ENCODE peak calls at places on chromosomes 7 and 10, in four cellular contexts. D is HFFc6, R is nephron progenitor cell, C is pancreas. K is an unnamed sample.

GRCh38 chr7:29292886-29293658 is 98.5 kb downstream of the CHN2 start:
- DNase-seq in D (no peak), R (no peak), C (no peak), K (no peak)

GRCh38 chr10:63553473-63553872 is 32.3 kb downstream of the REEP3 start:
- DNase-seq in C (no peak), D (peak; percentile 48), R (no peak), K (no peak)

GRCh38 chr7:44565097-44565794 is 8.5 kb downstream of the DDX56 start:
- DNase-seq in C (peak; percentile 48), R (peak; percentile 75), D (peak; percentile 48), K (no peak)

GRCh38 chr7:26090927-26091519 is 61.0 kb upstream of the NFE2L3 start:
- DNase-seq in C (no peak), R (peak; percentile 17), D (peak; percentile 41), K (peak; percentile 41)

GRCh38 chr7:4959356-4959755 is 369 bp upstream of the MMD2 start:
- DNase-seq in D (no peak), C (no peak), R (no peak), K (no peak)

GRCh38 chr7:31695856-31696255 is 8.8 kb downstream of the PPP1R17 start:
- DNase-seq in R (no peak), D (no peak), C (no peak), K (no peak)

GRCh38 chr10:22245567-22245966 is 27.8 kb upstream of the EBLN1 start:
- DNase-seq in D (no peak), C (no peak), R (no peak), K (no peak)

GRCh38 chr7:1674161-1675035 is 4.3 kb downstream of the ELFN1 start:
- DNase-seq in D (no peak), C (no peak), R (no peak), K (no peak)

GRCh38 chr10:78781991-78782390 is 286.8 kb upstream of the ZMIZ1 start:
- DNase-seq in R (no peak), D (no peak), C (no peak), K (no peak)

GRCh38 chr7:76358478-76359110 is at the start of gene YWHAG:
- DNase-seq in R (peak; percentile 90), C (peak; percentile 82), D (peak; percentile 79), K (peak; percentile 78)

GRCh38 chr7:65436163-65436562 is 62.5 kb downstream of the ZNF92 start:
- DNase-seq in R (no peak), D (no peak), C (no peak), K (no peak)

GRCh38 chr7:156650042-156650441 is 9.5 kb downstream of the RNF32 start:
- DNase-seq in C (peak; percentile 22), D (peak; percentile 7), R (peak; percentile 39), K (no peak)

GRCh38 chr7:118184392-118184899 is 482 bp downstream of the LSM8 start:
- DNase-seq in D (no peak), C (no peak), R (no peak), K (no peak)

GRCh38 chr7:7323352-7323751 is 141.0 kb downstream of the C1GALT1 start:
- DNase-seq in C (no peak), R (no peak), D (no peak), K (no peak)

GRCh38 chr10:4586756-4587155 is 239.3 kb upstream of the AKR1E2 start:
- DNase-seq in C (peak; percentile 5), D (no peak), R (no peak), K (peak; percentile 36)

GRCh38 chr7:115340828-115341227 is 418.9 kb downstream of the MDFIC start:
- DNase-seq in D (peak; percentile 84), C (no peak), R (no peak), K (peak; percentile 14)

GRCh38 chr10:58070964-58071363 is 196.7 kb downstream of the IPMK start:
- DNase-seq in D (no peak), C (no peak), R (no peak), K (no peak)

GRCh38 chr7:126016722-126017121 is 1087.1 kb upstream of the POT1 start:
- DNase-seq in R (no peak), D (no peak), C (no peak), K (no peak)

GRCh38 chr10:103778358-103779139 is 76.8 kb downstream of the SH3PXD2A start:
- DNase-seq in C (no peak), D (no peak), R (no peak), K (no peak)

GRCh38 chr7:85186521-85187241 is at the start of gene SEMA3D:
- DNase-seq in D (peak; percentile 75), R (peak; percentile 87), C (peak; percentile 47), K (no peak)

GRCh38 chr10:124010563-124011131 is 82.8 kb downstream of the CHST15 start:
- DNase-seq in C (no peak), R (peak; percentile 70), D (no peak), K (no peak)

GRCh38 chr10:76015245-76015644 is 583.8 kb downstream of the LRMDA start:
- DNase-seq in D (no peak), C (no peak), R (no peak), K (no peak)

GRCh38 chr7:2943851-2944601 is 99.6 kb downstream of the CARD11 start:
- DNase-seq in R (no peak), D (no peak), C (no peak), K (no peak)

GRCh38 chr10:48964038-48964437 is 24.4 kb upstream of the LRRC18 start:
- DNase-seq in C (no peak), R (no peak), D (no peak), K (no peak)

GRCh38 chr10:101903827-101904520 is 60.4 kb upstream of the KCNIP2 start:
- DNase-seq in C (no peak), D (no peak), R (no peak), K (no peak)

GRCh38 chr10:25639646-25640045 is 294.4 kb upstream of the MYO3A start:
- DNase-seq in D (no peak), R (no peak), C (no peak), K (no peak)

GRCh38 chr7:70728873-70729552 is 402.9 kb upstream of the GALNT17 start:
- DNase-seq in C (no peak), D (no peak), R (no peak), K (no peak)

GRCh38 chr10:78000956-78001472 is 28.3 kb downstream of the POLR3A start:
- DNase-seq in C (no peak), D (no peak), R (no peak), K (no peak)

GRCh38 chr7:110897538-110897937 is 193.4 kb upstream of the LRRN3 start:
- DNase-seq in R (no peak), C (no peak), D (no peak), K (no peak)

GRCh38 chr7:128405345-128406146 is 4.2 kb downstream of the IMPDH1 start:
- DNase-seq in R (peak; percentile 75), C (peak; percentile 38), D (no peak), K (no peak)

GRCh38 chr7:128406147-128406985 is 3.4 kb downstream of the IMPDH1 start:
- DNase-seq in D (no peak), C (no peak), R (no peak), K (no peak)

GRCh38 chr7:128403676-128404075 is 6.1 kb downstream of the IMPDH1 start:
- DNase-seq in R (no peak), C (no peak), D (no peak), K (no peak)

GRCh38 chr7:128404143-128404681 is 5.6 kb downstream of the IMPDH1 start:
- DNase-seq in R (no peak), D (no peak), C (no peak), K (no peak)

GRCh38 chr7:128404826-128405344 is 4.9 kb downstream of the IMPDH1 start:
- DNase-seq in R (no peak), C (no peak), D (peak; percentile 22), K (no peak)
- TF ChIP-seq CTCF in R (no peak), C (no peak), D (peak; percentile 55), K (peak; percentile 37)

DNA sequence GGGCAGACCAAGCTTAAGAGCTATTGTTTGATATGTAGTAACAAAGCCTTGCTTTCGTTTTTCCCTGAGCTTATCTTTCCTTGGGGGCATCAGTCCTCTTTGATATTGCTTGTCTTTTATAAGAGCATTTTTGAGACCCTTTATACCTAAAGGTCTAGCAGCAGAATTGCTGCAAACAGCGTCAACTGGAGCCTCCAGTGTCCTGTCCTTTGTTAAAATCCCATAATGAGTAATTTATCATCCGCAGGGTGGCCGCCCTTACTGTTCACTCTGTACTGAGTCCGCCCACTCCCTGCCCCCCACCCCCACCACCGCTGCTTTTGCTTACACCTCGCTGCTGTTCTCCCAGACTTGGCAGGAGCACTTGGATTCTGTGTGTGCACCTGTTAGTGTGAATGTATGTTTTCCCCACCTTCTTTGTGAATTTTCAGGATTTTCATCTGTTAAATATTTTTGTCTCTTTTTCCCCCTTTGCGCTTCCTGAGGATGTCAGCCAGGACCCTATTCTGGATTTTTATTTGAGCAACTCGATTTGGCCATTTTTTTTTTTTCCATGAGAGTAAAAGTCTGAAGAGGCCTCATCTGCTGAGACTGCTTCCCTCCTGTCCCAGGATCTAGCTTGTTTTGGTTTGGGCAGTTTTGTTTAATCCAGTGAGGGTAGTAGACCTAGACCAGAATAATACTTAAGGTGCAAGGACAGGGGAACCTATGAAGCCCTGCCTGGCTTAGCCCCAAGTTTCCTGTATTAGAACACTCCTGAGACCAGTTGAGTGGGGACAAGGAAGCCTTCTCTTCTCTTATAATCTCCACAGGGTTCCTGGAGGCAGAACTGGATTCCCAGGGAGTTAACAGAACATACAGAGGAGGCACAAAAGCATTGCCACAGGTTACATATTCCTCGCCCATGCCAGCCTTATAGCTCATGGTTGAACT is 8.1 kb downstream of the AGFG2 start:
- DNase-seq in R (no peak), C (no peak), D (no peak), K (no peak)
- TF ChIP-seq CTCF in R (no peak), C (no peak), D (no peak), K (no peak)

DNA sequence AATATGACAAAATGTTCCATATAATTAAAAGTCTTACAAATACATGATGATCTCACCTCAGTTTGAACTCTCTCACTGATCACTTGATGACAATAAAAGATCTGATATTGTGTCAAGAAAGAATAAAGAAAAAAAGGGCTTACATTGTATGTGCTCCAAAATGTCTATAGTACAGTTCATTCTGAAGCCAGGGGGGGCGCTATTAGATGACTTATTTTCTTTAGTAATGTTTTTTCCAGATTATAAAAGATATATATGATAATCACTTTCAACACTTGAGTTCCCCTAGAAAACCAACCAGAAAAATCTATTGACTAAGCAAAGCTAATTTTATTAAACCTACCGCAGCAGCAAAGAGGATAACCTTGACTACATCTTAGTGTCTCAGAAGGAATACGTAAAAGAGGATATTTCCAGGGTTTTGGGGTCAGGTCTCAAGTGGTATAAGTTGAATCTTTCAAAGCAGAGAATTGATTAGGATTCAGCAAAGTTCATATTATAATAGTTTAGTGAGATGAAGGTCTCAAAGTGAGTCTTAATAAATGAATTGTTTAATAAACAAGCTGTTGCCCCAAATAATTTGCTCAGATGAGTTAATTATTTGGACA is 55.8 kb downstream of the PTN start:
- DNase-seq in C (no peak), D (no peak), R (no peak), K (no peak)
- TF ChIP-seq CTCF in C (no peak), D (peak; percentile 74), R (peak; percentile 31), K (peak; percentile 18)

DNA sequence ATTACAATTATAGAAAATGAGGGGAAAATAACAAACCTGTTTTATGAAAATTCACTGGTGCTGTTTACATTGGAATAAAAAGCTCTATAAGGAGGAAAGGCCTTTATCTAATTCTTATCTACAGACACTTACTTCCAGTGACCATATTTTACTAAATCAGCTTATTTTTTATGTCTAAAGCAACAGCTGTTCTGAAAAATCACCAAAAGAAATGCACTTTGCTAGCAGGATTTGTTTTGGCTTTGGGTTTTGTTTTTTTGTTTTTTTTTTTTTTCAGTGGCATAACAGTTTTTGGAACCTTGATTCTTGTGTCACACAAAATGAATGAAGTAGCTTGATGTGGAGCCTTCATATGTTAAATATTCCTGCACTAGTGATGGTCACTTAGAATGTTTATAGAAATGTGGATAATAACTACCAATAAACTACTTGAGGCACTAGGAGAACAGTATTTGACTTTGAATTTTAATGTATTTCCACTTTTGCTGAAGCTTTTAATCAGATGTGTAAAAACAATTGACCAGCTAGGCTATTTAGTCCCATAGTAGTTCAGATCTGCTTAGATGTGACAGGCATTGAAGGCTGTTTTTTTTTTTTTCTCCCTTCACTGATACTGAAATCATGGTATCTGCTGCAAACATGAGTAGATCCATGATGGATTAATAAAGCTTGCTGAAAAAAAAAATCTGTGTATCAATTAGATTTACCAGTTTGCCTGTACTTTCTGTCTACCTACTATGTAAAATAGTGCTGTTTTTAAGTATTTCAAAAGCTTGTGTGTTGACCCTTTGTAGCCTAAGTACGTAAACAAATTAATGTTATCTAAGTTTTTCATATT is 2.8 kb downstream of the ARL4A start:
- DNase-seq in D (no peak), R (no peak), C (no peak), K (no peak)
- TF ChIP-seq CTCF in D (no peak), R (no peak), C (no peak), K (no peak)

K was measured in AG09319.